ENCODE peak calls at places on chromosome 11, in eight cellular contexts. N is testis; C is iPS DF 6.9; W is effector memory CD4-positive, alpha-beta T cell; Y is aorta; D is hepatocyte; E is SJSA1; F is astrocyte. S is an unnamed sample.

GRCh38 chr11:9014826-9015225 is 11.0 kb upstream of the NRIP3 start:
- DNase-seq in D (no peak), W (no peak), N (no peak), C (no peak), E (no peak), F (peak; percentile 3), Y (no peak), S (no peak)

GRCh38 chr11:27353593-27354358 is 9.2 kb downstream of the CCDC34 start:
- DNase-seq in E (no peak), N (no peak), C (no peak), F (peak; percentile 55), W (no peak), Y (no peak), D (no peak), S (no peak)

GRCh38 chr11:46099973-46100335 is 21.3 kb downstream of the PHF21A start:
- DNase-seq in Y (no peak), W (no peak), D (no peak), E (no peak), F (peak; percentile 42), N (no peak), C (no peak), S (no peak)

GRCh38 chr11:13687271-13687670 is 18.8 kb downstream of the FAR1 start:
- DNase-seq in N (no peak), Y (no peak), F (no peak), E (no peak), D (no peak), W (no peak), C (no peak), S (no peak)

GRCh38 chr11:83282084-83282716 is 4.0 kb downstream of the CCDC90B start:
- DNase-seq in D (no peak), F (peak; percentile 30), Y (no peak), C (no peak), N (no peak), W (no peak), E (no peak), S (no peak)

GRCh38 chr11:110374921-110375320 is 54.8 kb upstream of the FDX1 start:
- DNase-seq in C (no peak), E (no peak), D (no peak), W (no peak), F (no peak), N (no peak), Y (no peak), S (no peak)

GRCh38 chr11:120400564-120401364 is 64.6 kb downstream of the ARHGEF12 start:
- DNase-seq in E (peak; percentile 47), D (peak; percentile 76), Y (no peak), C (no peak), F (peak; percentile 98), W (no peak), N (no peak), S (no peak)

GRCh38 chr11:47980093-47980906 is at the start of gene PTPRJ:
- DNase-seq in Y (peak; percentile 89), W (peak; percentile 61), N (peak; percentile 40), D (peak; percentile 86), C (no peak), F (peak; percentile 39), E (peak; percentile 73), S (peak; percentile 67)

GRCh38 chr11:78256962-78257361 is 68.2 kb downstream of the USP35 start:
- DNase-seq in D (peak; percentile 45), E (no peak), W (no peak), N (peak; percentile 54), F (peak; percentile 89), C (no peak), Y (peak; percentile 92), S (no peak)

GRCh38 chr11:12209096-12209495 is 98.7 kb downstream of the MICAL2 start:
- DNase-seq in W (no peak), D (no peak), N (no peak), E (no peak), C (no peak), Y (no peak), F (no peak), S (no peak)

GRCh38 chr11:104658177-104658576 is 240.1 kb downstream of the CASP12 start:
- DNase-seq in W (no peak), E (no peak), D (no peak), N (no peak), C (no peak), F (no peak), Y (no peak), S (no peak)

GRCh38 chr11:93432247-93432646 is 101.7 kb downstream of the DEUP1 start:
- DNase-seq in E (no peak), C (no peak), N (no peak), Y (no peak), D (no peak), W (no peak), F (no peak), S (no peak)

GRCh38 chr11:115256326-115257197 is 247.7 kb downstream of the CADM1 start:
- DNase-seq in C (no peak), W (no peak), D (no peak), E (no peak), N (no peak), F (no peak), Y (no peak), S (no peak)

GRCh38 chr11:26983645-26984044 is 10.3 kb upstream of the FIBIN start:
- DNase-seq in Y (no peak), C (no peak), F (no peak), D (no peak), E (no peak), N (no peak), W (no peak), S (no peak)

GRCh38 chr11:118791961-118792578 is 1.1 kb upstream of the DDX6 start:
- DNase-seq in C (no peak), F (no peak), W (peak; percentile 6), D (peak; percentile 48), Y (no peak), N (peak; percentile 64), E (no peak), S (peak; percentile 20)

GRCh38 chr11:11813288-11813962 is 28.3 kb upstream of the USP47 start:
- DNase-seq in E (no peak), D (peak; percentile 82), N (no peak), F (peak; percentile 97), W (no peak), Y (peak; percentile 73), C (no peak), S (no peak)

GRCh38 chr11:108881136-108881535 is 216.3 kb downstream of the DDX10 start:
- DNase-seq in N (no peak), Y (no peak), F (no peak), E (no peak), C (no peak), D (no peak), W (no peak), S (no peak)

GRCh38 chr11:18611196-18611595 is 11.6 kb downstream of the MISFA start:
- DNase-seq in D (no peak), W (no peak), C (no peak), N (no peak), F (no peak), Y (no peak), E (no peak), S (no peak)

DNA sequence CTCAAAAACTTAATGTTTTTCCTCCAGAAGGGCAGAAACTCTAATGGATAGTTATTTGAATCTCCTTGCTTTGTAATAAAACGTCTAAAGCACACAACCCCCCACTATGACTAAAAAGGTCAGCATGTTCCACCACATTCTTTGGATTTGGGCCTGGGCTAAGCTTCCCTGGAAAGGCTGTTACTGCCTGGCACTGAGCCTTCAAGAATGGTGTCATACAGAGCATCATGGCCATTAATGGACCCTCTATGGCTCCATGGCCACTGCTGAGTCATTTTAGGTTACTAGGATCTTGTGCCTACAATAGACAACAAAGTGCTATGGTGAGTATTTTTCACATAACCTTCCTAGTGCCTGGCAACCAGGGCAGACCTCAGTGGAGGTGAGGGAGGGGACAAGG is 242.6 kb upstream of the FAT3 start:
- DNase-seq in Y (peak; percentile 86), D (peak; percentile 43), E (no peak), W (no peak), F (peak; percentile 98), N (no peak), C (no peak), S (no peak)
- H3K9me3 ChIP-seq in Y (no peaks in the 10 kb centered on the region), D (no peaks in the 10 kb centered on the region), E (no peaks in the 10 kb centered on the region), W (no peaks in the 10 kb centered on the region), F (no peaks in the 10 kb centered on the region), N (no peaks in the 10 kb centered on the region), C (no peaks in the 10 kb centered on the region), S (no peaks in the 10 kb centered on the region)

DNA sequence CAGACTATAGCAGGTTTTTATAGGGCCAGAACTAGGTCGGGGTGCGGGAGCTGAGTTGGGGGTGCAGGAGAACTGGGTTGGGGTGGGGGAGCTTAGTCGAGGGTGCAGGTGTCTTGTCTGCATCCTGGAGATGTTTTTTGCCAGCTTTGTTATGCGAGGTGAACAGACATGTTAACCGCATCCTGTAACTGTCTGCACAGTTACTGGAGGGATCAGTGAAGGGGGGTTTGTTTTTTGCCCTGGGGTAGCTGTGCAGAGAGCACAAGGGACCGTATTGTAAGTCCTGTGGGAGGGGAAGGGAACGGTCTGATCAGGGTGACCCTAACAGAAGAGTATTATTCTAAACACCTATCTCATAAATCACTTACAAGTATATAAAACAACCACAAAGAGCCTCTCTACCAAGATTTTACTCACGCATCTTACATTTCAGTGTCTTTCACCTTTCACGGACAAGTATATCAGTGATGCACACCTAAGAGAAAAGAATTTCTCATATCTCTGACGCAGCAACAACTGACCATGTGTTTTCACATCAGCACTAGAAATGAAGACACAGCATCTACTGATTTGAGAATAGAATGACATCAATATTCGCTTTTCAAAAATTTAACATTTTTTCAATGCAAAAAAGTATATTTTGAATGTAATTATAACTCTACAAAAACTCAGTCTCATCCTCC is 20.8 kb downstream of the ZNF195 start:
- DNase-seq in D (no peak), N (no peak), E (no peak), F (no peak), W (no peak), Y (no peak), C (no peak), S (no peak)
- H3K9me3 ChIP-seq in D (peaks cover 51% of the 10 kb centered on the region), N (no peaks in the 10 kb centered on the region), E (peaks cover 46% of the 10 kb centered on the region), F (peaks cover 74% of the 10 kb centered on the region), W (peaks cover 72% of the 10 kb centered on the region), Y (peaks cover 14% of the 10 kb centered on the region), C (peaks cover 14% of the 10 kb centered on the region), S (peaks cover 58% of the 10 kb centered on the region)

DNA sequence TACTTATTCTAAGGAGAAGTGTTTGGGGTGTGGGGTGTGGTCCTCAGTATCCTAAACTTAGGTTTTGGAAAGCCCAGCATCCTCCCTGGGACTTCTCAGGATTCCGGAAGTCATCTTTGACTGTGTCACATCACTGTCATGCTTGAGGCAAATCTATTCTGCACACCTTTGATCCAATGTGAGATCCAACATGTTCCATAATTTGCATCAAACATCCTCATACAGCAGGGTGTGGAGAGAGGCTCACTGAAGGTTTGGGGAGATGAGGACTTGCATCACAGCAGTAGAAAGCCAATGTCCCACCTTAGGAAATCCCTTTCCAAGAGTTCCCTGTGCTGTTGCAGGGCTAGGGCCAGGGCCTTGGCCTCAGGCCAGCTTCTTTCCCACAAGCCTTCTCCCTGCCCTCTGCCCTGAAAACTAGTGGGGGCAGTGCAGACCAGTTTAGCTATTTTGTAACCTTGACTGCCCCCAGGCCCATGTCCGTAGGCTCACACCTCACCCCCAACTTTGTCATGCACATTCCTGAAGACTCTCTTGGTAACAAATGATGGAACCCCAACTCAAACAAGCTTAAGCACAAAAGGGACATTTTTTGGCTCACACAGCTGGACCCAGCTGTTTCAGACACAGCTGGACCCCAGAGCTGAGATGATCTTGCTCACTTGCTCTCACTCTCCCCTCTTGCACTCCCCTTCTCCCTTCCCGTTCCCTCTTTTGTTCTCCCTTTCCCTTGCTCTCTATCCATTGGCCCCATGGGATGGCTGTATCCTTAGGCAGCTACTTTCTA is 46.7 kb downstream of the KCNQ1OT1 start:
- DNase-seq in E (peak; percentile 40), W (no peak), C (no peak), F (no peak), Y (no peak), N (no peak), D (no peak), S (no peak)
- H3K9me3 ChIP-seq in E (peaks cover 51% of the 10 kb centered on the region), W (no peaks in the 10 kb centered on the region), C (peaks cover 16% of the 10 kb centered on the region), F (peaks cover 40% of the 10 kb centered on the region), Y (peaks cover 31% of the 10 kb centered on the region), N (no peaks in the 10 kb centered on the region), D (peaks cover 39% of the 10 kb centered on the region), S (peaks cover 3% of the 10 kb centered on the region)

GRCh38 chr11:123159146-123159857 is 35.7 kb downstream of the CLMP start:
- DNase-seq in N (no peak), W (no peak), E (no peak), F (no peak), C (no peak), Y (no peak), D (no peak), S (no peak)
- H3K9me3 ChIP-seq in N (no peaks in the 10 kb centered on the region), W (no peaks in the 10 kb centered on the region), E (no peaks in the 10 kb centered on the region), F (no peaks in the 10 kb centered on the region), C (no peaks in the 10 kb centered on the region), Y (no peaks in the 10 kb centered on the region), D (no peaks in the 10 kb centered on the region), S (no peaks in the 10 kb centered on the region)

S was measured in T-helper 17 cell.